ENCODE peak calls at places on chromosomes 11 and 22, in eight cellular contexts. H, T, K, M, D, B, S and O are unnamed samples.

GRCh38 chr11:60561254-60561653 is 46.1 kb downstream of the MS4A13 start:
- DNase-seq in T (no peak), D (no peak), B (no peak), S (no peak), M (no peak), H (no peak), K (no peak), O (no peak)

GRCh38 chr11:60165538-60165937 is 17.3 kb downstream of the MS4A6A start:
- DNase-seq in S (no peak), M (peak), T (no peak), H (no peak), D (no peak), K (no peak), B (no peak), O (no peak)

GRCh38 chr11:27464155-27464759 is 8.3 kb downstream of the LGR4 start:
- DNase-seq in K (no peak), T (no peak), B (no peak), D (no peak), M (no peak), H (no peak), S (no peak), O (peak)

GRCh38 chr11:74950374-74950969 is 1.4 kb downstream of the SPCS2 start:
- DNase-seq in H (peak), K (no peak), B (no peak), T (no peak), D (no peak), S (no peak), M (no peak), O (no peak)

GRCh38 chr11:68998390-68998911 is 14.6 kb downstream of the MRGPRF start:
- DNase-seq in K (peak), D (no peak), S (no peak), M (peak), H (no peak), T (peak), B (no peak), O (no peak)

GRCh38 chr22:46057762-46058420 is 80.9 kb upstream of the WNT7B start:
- DNase-seq in B (peak), S (no peak), K (peak), T (peak), D (peak), M (no peak), H (no peak), O (no peak)

GRCh38 chr11:37817727-37818270 is 1219.8 kb upstream of the RAG2 start:
- DNase-seq in M (no peak), T (no peak), K (no peak), B (no peak), H (no peak), D (no peak), S (peak), O (no peak)

GRCh38 chr11:15897211-15897960 is 459.0 kb downstream of the SOX6 start:
- DNase-seq in D (no peak), K (no peak), S (peak), T (peak), H (no peak), B (no peak), M (no peak), O (peak)

GRCh38 chr11:40139507-40139906 is 1319.9 kb downstream of the LRRC4C start:
- DNase-seq in D (no peak), K (no peak), H (no peak), B (no peak), M (no peak), T (no peak), S (no peak), O (no peak)

GRCh38 chr11:45180888-45181594 is 34.6 kb downstream of the PRDM11 start:
- DNase-seq in D (peak), B (peak), T (peak), H (peak), K (peak), S (no peak), M (peak), O (peak)

GRCh38 chr11:8095356-8095755 is 14.3 kb downstream of the TUB start:
- DNase-seq in K (no peak), D (peak), B (peak), T (no peak), M (no peak), H (no peak), S (no peak), O (no peak)

GRCh38 chr11:107916671-107917241 is 11.5 kb upstream of the RAB39A start:
- DNase-seq in T (no peak), H (peak), M (no peak), B (no peak), K (peak), D (peak), S (no peak), O (peak)

GRCh38 chr22:36759481-36760159 is 16.3 kb downstream of the IFT27 start:
- DNase-seq in B (no peak), D (no peak), S (no peak), H (no peak), K (no peak), T (peak), M (no peak), O (no peak)

GRCh38 chr22:42061041-42061440 is 9.6 kb downstream of the NAGA start:
- DNase-seq in B (no peak), M (no peak), T (no peak), K (no peak), H (no peak), S (no peak), D (peak), O (no peak)

GRCh38 chr11:86483591-86484163 is 109.0 kb downstream of the CCDC81 start:
- DNase-seq in H (no peak), T (no peak), K (no peak), D (no peak), B (no peak), S (no peak), M (no peak), O (no peak)

GRCh38 chr11:118232659-118233058 is 7.8 kb upstream of the JAML start:
- DNase-seq in S (no peak), K (no peak), T (no peak), D (no peak), H (no peak), M (no peak), B (no peak), O (no peak)

GRCh38 chr22:27507066-27507715 is 294.4 kb downstream of the MN1 start:
- DNase-seq in K (no peak), S (no peak), H (no peak), B (no peak), D (peak), T (no peak), M (peak), O (no peak)

GRCh38 chr11:122709042-122709760 is 53.7 kb downstream of the UBASH3B start:
- DNase-seq in H (no peak), T (no peak), K (no peak), S (peak), D (no peak), M (no peak), B (no peak), O (peak)

GRCh38 chr11:8070417-8071101 is 10.5 kb upstream of the TUB start:
- DNase-seq in M (peak), D (no peak), K (no peak), B (no peak), T (no peak), S (no peak), H (no peak), O (no peak)

GRCh38 chr11:2557381-2557780 is 112.6 kb downstream of the KCNQ1 start:
- DNase-seq in H (no peak), D (no peak), S (no peak), T (no peak), K (peak), M (no peak), B (no peak), O (no peak)

GRCh38 chr11:72736452-72737069 is 15.6 kb downstream of the ARAP1 start:
- DNase-seq in M (peak), B (peak), K (no peak), H (no peak), D (no peak), S (no peak), T (peak), O (no peak)

GRCh38 chr11:6201486-6201885 is 2.5 kb downstream of the OR52W1 start:
- DNase-seq in D (no peak), S (no peak), K (no peak), B (no peak), T (no peak), H (no peak), M (no peak), O (no peak)

DNA sequence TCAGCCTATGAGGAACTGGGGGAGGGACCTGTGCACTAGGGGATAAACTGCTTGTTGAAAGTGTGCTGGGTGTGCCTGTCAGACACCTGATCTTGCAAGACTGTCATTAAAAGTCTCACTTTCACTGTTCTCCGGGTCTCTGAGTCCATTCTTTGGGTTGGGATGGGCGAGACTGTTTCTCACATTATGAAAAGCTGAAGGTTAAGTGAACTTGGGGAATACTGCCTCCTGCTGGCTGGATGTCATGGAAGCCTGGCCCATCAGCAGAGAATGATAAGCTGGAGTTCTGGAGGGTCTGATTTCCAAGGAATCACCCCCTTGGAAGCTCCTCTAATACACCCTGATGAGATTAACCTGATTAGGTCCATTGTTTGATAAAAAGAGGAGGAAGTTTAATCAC is 9.0 kb upstream of the VPREB1 start:
- DNase-seq in H (peak), M (peak), B (no peak), S (no peak), K (peak), D (no peak), T (no peak), O (peak)
- TF ChIP-seq CTCF in H (peak), M (peak), B (peak), S (peak), K (peak), D (no peak), T (peak), O (peak)

DNA sequence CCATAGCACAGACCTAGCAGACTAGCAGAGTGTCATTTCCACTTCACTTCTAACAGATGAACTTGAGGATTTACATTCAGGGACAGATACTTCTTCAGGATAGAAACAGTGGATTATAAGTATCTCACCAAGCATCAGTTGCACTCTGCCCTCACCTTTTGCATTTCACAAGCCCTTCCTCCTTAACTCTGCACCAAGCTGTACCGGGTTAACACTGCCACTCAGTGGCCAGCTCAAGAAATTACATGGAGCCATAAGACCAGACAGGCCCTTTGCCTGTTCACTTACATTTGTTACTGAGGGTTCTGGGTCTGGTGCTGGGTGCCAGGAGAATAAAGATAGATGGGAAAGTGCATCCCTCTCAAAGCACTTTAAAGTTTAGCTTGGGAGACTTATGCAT is 309.8 kb downstream of the SHANK2 start:
- DNase-seq in M (no peak), H (peak), B (no peak), S (no peak), T (no peak), D (no peak), K (no peak), O (no peak)
- TF ChIP-seq CTCF in M (peak), H (no peak), B (no peak), S (peak), T (peak), D (no peak), K (no peak), O (no peak)

GRCh38 chr11:131684111-131685060 is 314.0 kb downstream of the NTM start:
- DNase-seq in K (no peak), H (no peak), D (no peak), T (no peak), S (no peak), M (no peak), B (no peak), O (no peak)

GRCh38 chr11:131682373-131683015 is 312.1 kb downstream of the NTM start:
- DNase-seq in H (no peak), S (no peak), T (no peak), B (no peak), D (no peak), M (no peak), K (no peak), O (no peak)

GRCh38 chr11:131681875-131682274 is 311.5 kb downstream of the NTM start:
- DNase-seq in S (no peak), D (no peak), T (no peak), H (no peak), K (no peak), B (no peak), M (no peak), O (no peak)

GRCh38 chr11:131683666-131684065 is 313.3 kb downstream of the NTM start:
- DNase-seq in K (no peak), S (no peak), T (no peak), B (no peak), H (no peak), D (no peak), M (no peak), O (no peak)

DNA sequence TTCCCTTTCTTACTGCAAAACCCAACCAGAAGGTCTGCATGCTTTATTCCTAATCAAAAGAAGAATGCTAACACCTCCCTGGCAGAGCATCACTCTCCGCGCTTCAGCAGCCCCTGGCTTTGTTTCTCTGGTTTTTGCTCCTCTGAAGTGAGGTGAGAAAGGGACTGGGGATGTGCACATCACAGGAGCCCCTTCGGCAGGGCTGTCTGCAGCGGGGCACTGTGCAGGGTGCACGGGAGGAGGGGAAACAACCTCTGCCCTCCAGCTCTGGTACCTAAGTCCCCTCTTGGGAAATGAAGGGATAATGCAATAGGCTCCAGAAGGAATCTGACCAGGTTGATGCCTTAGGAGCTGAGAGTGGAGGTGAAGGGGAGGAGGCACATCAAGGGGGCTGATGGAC is 312.7 kb downstream of the NTM start:
- DNase-seq in H (no peak), M (no peak), T (no peak), S (no peak), D (no peak), B (no peak), K (no peak), O (no peak)
- TF ChIP-seq CTCF in H (no peak), M (no peak), T (no peak), S (no peak), D (no peak), B (no peak), K (no peak), O (no peak)

GRCh38 chr11:96037267-96037990 is 113.5 kb upstream of the MTMR2 start:
- DNase-seq in T (no peak), H (peak), K (no peak), S (peak), D (no peak), B (no peak), M (no peak), O (peak)
- TF ChIP-seq CTCF in T (no peak), H (no peak), K (no peak), S (peak), D (no peak), B (no peak), M (no peak), O (no peak)

GRCh38 chr11:10728154-10728553 is 22.9 kb upstream of the CTR9 start:
- DNase-seq in D (no peak), S (no peak), K (no peak), B (no peak), T (no peak), M (no peak), H (no peak), O (no peak)
- TF ChIP-seq CTCF in D (no peak), S (no peak), K (no peak), B (no peak), T (no peak), M (no peak), H (no peak), O (no peak)

GRCh38 chr11:61949169-61950034 is 749 bp upstream of the BEST1 start:
- DNase-seq in B (peak), S (no peak), D (no peak), H (peak), K (peak), M (peak), T (peak), O (peak)
- TF ChIP-seq CTCF in B (no peak), S (no peak), D (no peak), H (no peak), K (no peak), M (no peak), T (no peak), O (no peak)